ENCODE peak calls at places on chromosomes 16 and 17, in six cellular contexts. K, Y, J, P, D and T are unnamed samples.

GRCh38 chr16:4936181-4936990 is 562 bp downstream of the PPL start:
- DNase-seq in J (no peak), Y (no peak), P (peak; percentile 70), D (no peak), K (no peak), T (no peak)

GRCh38 chr17:61009619-61010018 is 332.0 kb downstream of the BCAS3 start:
- DNase-seq in K (no peak), D (peak; percentile 43), P (no peak), Y (no peak), J (peak; percentile 9), T (no peak)

GRCh38 chr16:73013974-73014373 is 34.0 kb downstream of the ZFHX3 start:
- DNase-seq in K (no peak), J (no peak), P (no peak), Y (no peak), D (no peak), T (no peak)

GRCh38 chr17:7336240-7337175 is at the start of gene ACAP1:
- DNase-seq in Y (no peak), P (peak; percentile 48), J (no peak), D (no peak), K (no peak), T (peak; percentile 83)

GRCh38 chr17:56810286-56810781 is 23.4 kb downstream of the C17orf67 start:
- DNase-seq in J (no peak), P (no peak), Y (no peak), D (no peak), K (no peak), T (no peak)

GRCh38 chr16:65306722-65307121 is 184.9 kb upstream of the CDH11 start:
- DNase-seq in K (no peak), P (no peak), D (no peak), Y (no peak), J (no peak), T (no peak)

GRCh38 chr17:71052971-71053370 is 883.6 kb downstream of the KCNJ2 start:
- DNase-seq in Y (no peak), D (no peak), K (no peak), P (no peak), J (no peak), T (no peak)

GRCh38 chr16:89103156-89103555 is 9.5 kb downstream of the ACSF3 start:
- DNase-seq in K (no peak), D (no peak), J (no peak), P (no peak), Y (no peak), T (no peak)

GRCh38 chr16:11988258-11988978 is 11.9 kb downstream of the SNX29 start:
- DNase-seq in K (no peak), P (no peak), D (no peak), J (no peak), Y (no peak), T (no peak)

GRCh38 chr16:2428787-2429036 is 535 bp upstream of the CCNF start:
- DNase-seq in D (no peak), P (no peak), K (no peak), Y (no peak), J (no peak), T (no peak)

GRCh38 chr16:67461600-67462278 is 19.2 kb downstream of the ATP6V0D1 start:
- DNase-seq in J (no peak), Y (no peak), D (no peak), K (no peak), P (no peak), T (no peak)

GRCh38 chr17:17344507-17345293 is 41.5 kb downstream of the NT5M start:
- DNase-seq in J (no peak), D (no peak), K (peak; percentile 68), P (no peak), Y (no peak), T (no peak)

GRCh38 chr16:53745753-53746258 is 41.9 kb downstream of the FTO start:
- DNase-seq in P (peak; percentile 19), J (no peak), K (no peak), Y (no peak), D (no peak), T (no peak)

GRCh38 chr16:81520151-81520470 is 75.5 kb downstream of the CMIP start:
- DNase-seq in P (no peak), K (no peak), Y (no peak), D (no peak), J (no peak), T (peak; percentile 66)

GRCh38 chr16:48234630-48235029 is 9.5 kb upstream of the LONP2 start:
- DNase-seq in P (no peak), K (no peak), Y (no peak), J (no peak), D (no peak), T (no peak)

GRCh38 chr17:12953126-12953525 is 64.7 kb downstream of the ELAC2 start:
- DNase-seq in P (no peak), Y (no peak), K (no peak), J (no peak), D (no peak), T (no peak)

GRCh38 chr17:50583636-50584035 is 23.1 kb downstream of the CACNA1G start:
- DNase-seq in D (no peak), Y (no peak), P (peak; percentile 47), J (no peak), K (no peak), T (no peak)

GRCh38 chr17:43085489-43085888 is 39.7 kb downstream of the BRCA1 start:
- DNase-seq in D (no peak), Y (no peak), P (no peak), K (peak; percentile 9), J (peak; percentile 7), T (no peak)

GRCh38 chr17:43368740-43369506 is 29.9 kb upstream of the ARL4D start:
- DNase-seq in P (no peak), D (no peak), Y (peak; percentile 77), K (peak; percentile 88), J (peak; percentile 77), T (peak; percentile 95)

GRCh38 chr17:72661093-72661944 is 431.2 kb downstream of the SLC39A11 start:
- DNase-seq in P (no peak), J (no peak), Y (no peak), K (peak; percentile 98), D (no peak), T (no peak)

GRCh38 chr17:68383443-68384321 is 73.6 kb downstream of the WIPI1 start:
- DNase-seq in P (no peak), K (peak; percentile 99), J (peak; percentile 82), D (no peak), Y (no peak), T (no peak)

GRCh38 chr16:67299269-67299668 is 19.9 kb downstream of the PLEKHG4 start:
- DNase-seq in J (no peak), Y (no peak), K (no peak), P (no peak), D (no peak), T (no peak)

GRCh38 chr17:14297161-14297851 is 3.6 kb upstream of the HS3ST3B1 start:
- DNase-seq in P (no peak), K (peak; percentile 48), J (peak; percentile 11), Y (peak; percentile 59), D (no peak), T (peak; percentile 86)

GRCh38 chr16:4667203-4667983 is 26.0 kb upstream of the NUDT16L1 start:
- DNase-seq in D (no peak), Y (no peak), P (no peak), J (no peak), K (no peak), T (no peak)

GRCh38 chr17:8362651-8363332 is 13.7 kb downstream of the KRABD2 start:
- DNase-seq in D (no peak), J (no peak), P (no peak), Y (no peak), K (no peak), T (no peak)

GRCh38 chr16:22888791-22889190 is 74.8 kb downstream of the HS3ST2 start:
- DNase-seq in P (no peak), D (no peak), K (no peak), J (peak; percentile 6), Y (no peak), T (peak; percentile 10)

GRCh38 chr17:83162035-83162745 is 82.8 kb downstream of the METRNL start:
- DNase-seq in P (no peak), J (no peak), Y (no peak), K (no peak), D (no peak), T (no peak)

GRCh38 chr17:3802461-3803307 is 1.7 kb upstream of the ITGAE start:
- DNase-seq in Y (no peak), P (no peak), D (no peak), K (peak; percentile 100), J (no peak), T (no peak)

GRCh38 chr17:27526603-27527002 is 70.4 kb downstream of the KSR1 start:
- DNase-seq in J (no peak), K (no peak), Y (no peak), P (peak; percentile 64), D (no peak), T (peak; percentile 84)

GRCh38 chr16:75461575-75461974 is 2.9 kb downstream of the TMEM170A start:
- DNase-seq in P (no peak), D (no peak), J (no peak), Y (no peak), K (no peak), T (no peak)

DNA sequence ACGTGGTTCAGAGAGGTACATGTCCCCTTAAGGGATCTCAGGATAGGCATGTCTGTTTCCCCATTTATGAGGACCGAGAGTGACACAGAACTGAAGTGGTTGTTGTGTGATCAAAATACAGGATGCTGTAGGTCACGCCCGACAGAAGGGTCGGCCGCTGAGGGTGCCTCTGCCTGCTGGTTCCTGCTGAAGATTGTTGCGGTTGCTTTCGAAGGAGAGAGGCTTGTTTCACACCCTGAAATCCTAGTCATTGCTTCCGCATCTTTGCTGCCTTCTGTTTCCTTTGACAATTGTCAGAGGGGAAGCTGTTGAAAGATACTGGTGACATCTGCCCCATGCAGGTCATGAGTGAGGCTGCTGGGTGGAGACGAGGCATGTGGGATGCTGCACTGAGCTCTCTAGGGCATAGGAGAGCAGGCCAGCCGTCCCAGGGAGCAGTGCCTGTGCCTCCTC is 3.8 kb upstream of the NAT9 start:
- DNase-seq in D (peak; percentile 63), J (no peak), P (no peak), K (no peak), Y (no peak), T (peak; percentile 97)
- TF ChIP-seq MYC in D (no peak), J (no peak), P (no peak), K (no peak), Y (no peak), T (no peak)

GRCh38 chr17:78736526-78737079 is 45.5 kb downstream of the CYTH1 start:
- DNase-seq in Y (peak; percentile 89), K (no peak), D (no peak), P (peak; percentile 56), J (peak; percentile 79), T (peak; percentile 60)
- TF ChIP-seq CTCF in Y (no peak), K (no peak), D (no peak), P (no peak), J (peak; percentile 23), T (no peak)

GRCh38 chr17:40659909-40660308 is 5.1 kb downstream of the KRT222 start:
- DNase-seq in D (no peak), P (no peak), J (no peak), Y (no peak), K (no peak), T (no peak)

GRCh38 chr17:40663252-40663651 is 1.7 kb downstream of the KRT222 start:
- DNase-seq in K (no peak), Y (no peak), J (no peak), P (no peak), D (no peak), T (no peak)

GRCh38 chr17:40666366-40666765 is 1.4 kb upstream of the KRT222 start:
- DNase-seq in D (no peak), Y (no peak), P (no peak), J (no peak), K (no peak), T (no peak)

GRCh38 chr17:40664582-40665333 is at the start of gene KRT222:
- DNase-seq in Y (no peak), J (no peak), D (no peak), P (no peak), K (no peak), T (no peak)
- TF ChIP-seq MAX in Y (no peak), J (no peak), D (no peak), P (no peak), K (no peak), T (no peak)

GRCh38 chr17:39935896-39936295 is 8.4 kb downstream of the LRRC3C start:
- DNase-seq in J (no peak), P (no peak), D (no peak), Y (no peak), K (no peak), T (no peak)
- TF ChIP-seq MYC in J (no peak), P (no peak), D (no peak), Y (no peak), K (no peak), T (no peak)